ENCODE peak calls at places on chromosomes 1 and 21, in four cellular contexts. One of them, this sample, is unnamed.

GRCh38 chr1:58780586-58781452 is 3.0 kb downstream of the JUN start:
- DNase-seq in IMR-90: peak
- DNase-seq in pancreas: peak
- DNase-seq in Daoy: no peak
- DNase-seq in this sample: peak

GRCh38 chr1:228725178-228725577 is 10.1 kb upstream of the RHOU start:
- DNase-seq in pancreas: no peak
- DNase-seq in Daoy: no peak
- DNase-seq in IMR-90: no peak
- DNase-seq in this sample: no peak

GRCh38 chr1:94037392-94038229 is 83.3 kb downstream of the ABCA4 start:
- DNase-seq in IMR-90: no peak
- DNase-seq in Daoy: no peak
- DNase-seq in pancreas: no peak
- DNase-seq in this sample: no peak

GRCh38 chr1:87329051-87329755 is 523 bp downstream of the LMO4 start:
- DNase-seq in pancreas: peak
- DNase-seq in IMR-90: peak
- DNase-seq in Daoy: peak
- DNase-seq in this sample: peak

GRCh38 chr1:182617734-182618288 is 13.6 kb upstream of the RGS16 start:
- DNase-seq in pancreas: no peak
- DNase-seq in Daoy: peak
- DNase-seq in IMR-90: peak
- DNase-seq in this sample: peak

GRCh38 chr21:34737115-34737514 is 68.3 kb downstream of the CLIC6 start:
- DNase-seq in pancreas: peak
- DNase-seq in IMR-90: no peak
- DNase-seq in Daoy: no peak
- DNase-seq in this sample: no peak

GRCh38 chr1:71862756-71863155 is 419.6 kb downstream of the NEGR1 start:
- DNase-seq in Daoy: no peak
- DNase-seq in pancreas: no peak
- DNase-seq in IMR-90: no peak
- DNase-seq in this sample: no peak

GRCh38 chr1:178341218-178341956 is 155.4 kb downstream of the CLEC20A start:
- DNase-seq in Daoy: peak
- DNase-seq in IMR-90: peak
- DNase-seq in pancreas: peak
- DNase-seq in this sample: peak

GRCh38 chr21:14926186-14926585 is 138.6 kb downstream of the NRIP1 start:
- DNase-seq in Daoy: no peak
- DNase-seq in IMR-90: no peak
- DNase-seq in pancreas: no peak
- DNase-seq in this sample: no peak

GRCh38 chr1:229121845-229122436 is 149.0 kb upstream of the RAB4A start:
- DNase-seq in IMR-90: no peak
- DNase-seq in pancreas: no peak
- DNase-seq in Daoy: no peak
- DNase-seq in this sample: no peak

GRCh38 chr1:67648582-67649326 is 36.2 kb upstream of the GADD45A start:
- DNase-seq in Daoy: no peak
- DNase-seq in IMR-90: no peak
- DNase-seq in pancreas: no peak
- DNase-seq in this sample: no peak

GRCh38 chr1:210438928-210439841 is 110.5 kb downstream of the HHAT start:
- DNase-seq in Daoy: peak
- DNase-seq in pancreas: no peak
- DNase-seq in IMR-90: peak
- DNase-seq in this sample: no peak

GRCh38 chr1:66542314-66542713 is 8.4 kb downstream of the SGIP1 start:
- DNase-seq in Daoy: no peak
- DNase-seq in IMR-90: peak
- DNase-seq in pancreas: no peak
- DNase-seq in this sample: no peak

GRCh38 chr21:34944015-34944755 is 104.9 kb downstream of the RUNX1 start:
- DNase-seq in pancreas: no peak
- DNase-seq in IMR-90: no peak
- DNase-seq in Daoy: no peak
- DNase-seq in this sample: no peak

GRCh38 chr1:27143408-27143807 is 11.5 kb downstream of the SLC9A1 start:
- DNase-seq in Daoy: no peak
- DNase-seq in pancreas: no peak
- DNase-seq in IMR-90: peak
- DNase-seq in this sample: no peak

GRCh38 chr1:209597496-209597895 is 14.0 kb downstream of the CAMK1G start:
- DNase-seq in IMR-90: no peak
- DNase-seq in pancreas: no peak
- DNase-seq in Daoy: no peak
- DNase-seq in this sample: no peak

GRCh38 chr1:170555370-170555769 is 23.4 kb downstream of the GORAB start:
- DNase-seq in Daoy: no peak
- DNase-seq in pancreas: no peak
- DNase-seq in IMR-90: peak
- DNase-seq in this sample: no peak

GRCh38 chr1:19066248-19066873 is 109.9 kb upstream of the IFFO2 start:
- DNase-seq in IMR-90: peak
- DNase-seq in Daoy: no peak
- DNase-seq in pancreas: peak
- DNase-seq in this sample: peak

GRCh38 chr1:231603598-231604275 is 22.9 kb upstream of the DISC1 start:
- DNase-seq in IMR-90: peak
- DNase-seq in pancreas: peak
- DNase-seq in Daoy: peak
- DNase-seq in this sample: peak

GRCh38 chr1:2547210-2548067 is 8.7 kb upstream of the TNFRSF14 start:
- DNase-seq in pancreas: no peak
- DNase-seq in Daoy: no peak
- DNase-seq in IMR-90: no peak
- DNase-seq in this sample: no peak